ENCODE peak calls at places on chromosome 12, in eight cellular contexts. R is AG04450; F is iPS DF 6.9; D is CD4-positive, alpha-beta memory T cell; T is right cardiac atrium; K is SJSA1; C is lung; G is sigmoid colon. Z is an unnamed sample. For H3K27me3 and H3K9me3, the result is how much of the 10 kb centered on the place peaks cover.

GRCh38 chr12:4227046-4227445 is 46.5 kb upstream of the CCND2 start:
- DNase-seq in D (no peak), C (no peak), K (no peak), G (no peak), T (no peak), F (no peak), R (no peak), Z (no peak)

GRCh38 chr12:18643673-18644072 is 94.1 kb downstream of the PLCZ1 start:
- DNase-seq in R (peak), T (no peak), C (no peak), D (no peak), F (no peak), G (peak), K (no peak), Z (no peak)

GRCh38 chr12:34397591-34398365 is 375.5 kb downstream of the ALG10 start:
- DNase-seq in K (peak), R (no peak), T (peak), F (no peak), C (peak), G (peak), D (no peak), Z (no peak)

GRCh38 chr12:126706300-126706699 is 1560.7 kb upstream of the TMEM132C start:
- DNase-seq in T (no peak), C (no peak), D (no peak), F (no peak), R (no peak), K (no peak), G (no peak), Z (no peak)

GRCh38 chr12:32089156-32089950 is 17.3 kb upstream of the BICD1 start:
- DNase-seq in K (no peak), G (no peak), D (no peak), C (no peak), T (no peak), R (no peak), F (no peak), Z (peak)

GRCh38 chr12:11991604-11992003 is 79.1 kb upstream of the BCL2L14 start:
- DNase-seq in K (no peak), D (no peak), R (no peak), G (no peak), T (no peak), F (no peak), C (no peak), Z (no peak)

GRCh38 chr12:57604454-57605307 is at the start of gene DTX3:
- DNase-seq in F (no peak), K (no peak), T (peak), G (peak), C (no peak), D (no peak), R (no peak), Z (peak)

GRCh38 chr12:79561401-79562132 is 129.2 kb downstream of the PAWR start:
- DNase-seq in D (no peak), T (peak), R (no peak), K (no peak), C (no peak), F (no peak), G (no peak), Z (no peak)

GRCh38 chr12:1633459-1633858 is 4.4 kb downstream of the WNT5B start:
- DNase-seq in G (no peak), R (no peak), F (no peak), C (no peak), T (no peak), D (no peak), K (no peak), Z (no peak)

GRCh38 chr12:119693006-119693405 is 25.1 kb downstream of the PRKAB1 start:
- DNase-seq in K (no peak), D (no peak), F (no peak), T (no peak), R (peak), G (no peak), C (peak), Z (no peak)

GRCh38 chr12:58364389-58365086 is 423.2 kb downstream of the ATP23 start:
- DNase-seq in D (no peak), R (peak), C (no peak), T (no peak), K (peak), F (no peak), G (no peak), Z (no peak)

GRCh38 chr12:49288412-49288853 is 6.5 kb upstream of the PRPH start:
- DNase-seq in G (peak), T (no peak), F (no peak), D (peak), C (no peak), K (no peak), R (no peak), Z (peak)

GRCh38 chr12:47317182-47317915 is 237.6 kb upstream of the AMIGO2 start:
- DNase-seq in G (no peak), R (no peak), D (no peak), C (no peak), T (no peak), K (no peak), F (no peak), Z (no peak)

GRCh38 chr12:31234053-31234835 is 91.7 kb downstream of the SINHCAF start:
- DNase-seq in F (no peak), R (no peak), T (peak), G (no peak), K (peak), D (no peak), C (no peak), Z (no peak)

GRCh38 chr12:89836026-89836425 is 127.4 kb upstream of the ATP2B1 start:
- DNase-seq in R (no peak), D (no peak), T (no peak), F (no peak), C (no peak), G (no peak), K (no peak), Z (no peak)

GRCh38 chr12:109871678-109872314 is 8.5 kb downstream of the GLTP start:
- DNase-seq in K (no peak), R (no peak), F (no peak), D (no peak), C (no peak), T (no peak), G (no peak), Z (no peak)

GRCh38 chr12:7129647-7130536 is at the start of gene CLSTN3:
- DNase-seq in G (peak), K (no peak), R (no peak), D (peak), T (peak), C (peak), F (no peak), Z (peak)

GRCh38 chr12:12954878-12955625 is 3.1 kb upstream of the GPRC5D start:
- DNase-seq in G (no peak), D (no peak), C (no peak), T (no peak), R (no peak), K (no peak), F (no peak), Z (no peak)

GRCh38 chr12:76927170-76927784 is 48.5 kb upstream of the CSRP2 start:
- DNase-seq in K (no peak), C (no peak), G (no peak), R (no peak), D (no peak), F (peak), T (no peak), Z (peak)

GRCh38 chr12:104653730-104654328 is 197.1 kb downstream of the CHST11 start:
- DNase-seq in R (no peak), D (no peak), C (no peak), F (no peak), T (no peak), G (no peak), K (no peak), Z (peak)

GRCh38 chr12:6377667-6377994 is 2.3 kb upstream of the SCNN1A start:
- DNase-seq in D (no peak), C (peak), R (no peak), T (peak), F (no peak), G (peak), K (peak), Z (no peak)

GRCh38 chr12:82688035-82688501 is 1.4 kb downstream of the TMTC2 start:
- DNase-seq in C (no peak), K (no peak), F (no peak), G (no peak), R (no peak), T (no peak), D (no peak), Z (no peak)

DNA sequence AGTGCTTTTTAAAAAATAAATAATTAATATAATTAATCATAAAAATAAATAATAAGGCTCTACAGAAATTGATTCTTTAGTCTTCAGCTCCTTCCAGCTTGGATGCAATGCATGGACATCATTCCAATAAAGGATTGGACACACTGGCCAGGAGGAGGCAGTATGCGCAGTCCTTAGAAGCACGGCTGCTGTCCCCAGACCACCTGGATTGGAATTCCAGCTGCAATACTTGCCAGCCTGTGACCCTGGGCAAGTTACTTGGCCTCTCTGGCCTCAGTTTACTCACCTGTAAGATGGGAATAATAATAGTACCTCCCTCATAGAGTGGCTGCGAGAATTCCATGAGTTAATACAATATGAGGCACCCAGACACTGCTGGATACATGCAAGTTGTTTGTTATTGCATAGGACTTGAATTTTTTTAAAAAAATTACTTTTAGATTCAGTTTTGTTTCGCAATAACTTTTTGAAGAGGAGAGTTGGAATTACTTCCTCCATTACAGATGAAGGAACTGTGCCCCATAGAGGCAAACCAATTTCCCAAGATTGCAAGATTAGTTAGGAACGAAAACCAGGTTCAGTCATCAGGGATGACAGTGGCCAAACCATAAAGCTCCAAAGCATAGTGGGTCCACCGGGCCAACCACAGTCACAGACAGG is 12.2 kb downstream of the RPH3A start:
- DNase-seq in K (no peak), R (no peak), F (no peak), G (no peak), C (no peak), D (no peak), T (no peak), Z (no peak)
- H3K27me3 ChIP-seq in K (under half), R (under half), F (under half), G (under half), C (under half), D (under half), T (under half), Z (half or more)

DNA sequence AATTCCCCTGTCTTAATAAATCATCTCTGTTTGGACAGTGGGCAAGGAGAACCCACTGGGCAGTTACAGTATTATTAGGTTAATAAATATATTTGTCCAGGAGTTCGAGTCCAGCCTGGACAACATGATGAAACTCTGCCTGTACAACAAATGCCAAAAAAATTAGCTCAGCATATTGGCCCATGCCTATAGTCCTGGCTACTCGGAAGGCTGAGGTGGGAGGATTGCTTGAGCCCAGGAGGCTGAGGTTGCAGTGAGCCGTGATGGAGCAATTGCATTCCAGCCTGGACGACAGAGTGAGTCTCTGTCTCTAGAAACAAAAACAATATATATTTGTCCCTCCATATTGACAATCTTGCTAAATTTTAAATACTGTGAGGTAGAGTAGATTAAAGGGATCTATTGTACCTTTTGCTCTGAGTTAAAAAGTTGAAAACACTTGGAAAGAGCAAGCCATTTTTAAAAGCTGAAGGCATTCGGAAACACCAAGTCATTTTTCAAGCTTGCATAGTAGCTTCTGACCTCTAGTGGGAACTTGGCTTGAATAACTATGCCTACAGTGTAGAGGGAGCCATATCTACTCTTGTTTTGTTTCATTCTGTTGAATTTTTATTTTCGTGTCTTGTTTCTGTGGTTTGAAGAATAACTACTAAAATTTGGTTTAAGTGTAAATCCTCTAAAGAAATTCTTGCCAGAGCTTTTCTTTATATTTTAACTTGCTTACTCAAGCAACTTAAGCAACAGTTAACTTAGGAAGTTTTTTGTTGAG is 14.6 kb upstream of the EEA1 start:
- DNase-seq in T (no peak), F (no peak), R (no peak), C (no peak), D (no peak), K (no peak), G (no peak), Z (no peak)
- H3K4me3 ChIP-seq in T (no peak), F (no peak), R (no peak), C (no peak), D (no peak), K (no peak), G (no peak), Z (no peak)

DNA sequence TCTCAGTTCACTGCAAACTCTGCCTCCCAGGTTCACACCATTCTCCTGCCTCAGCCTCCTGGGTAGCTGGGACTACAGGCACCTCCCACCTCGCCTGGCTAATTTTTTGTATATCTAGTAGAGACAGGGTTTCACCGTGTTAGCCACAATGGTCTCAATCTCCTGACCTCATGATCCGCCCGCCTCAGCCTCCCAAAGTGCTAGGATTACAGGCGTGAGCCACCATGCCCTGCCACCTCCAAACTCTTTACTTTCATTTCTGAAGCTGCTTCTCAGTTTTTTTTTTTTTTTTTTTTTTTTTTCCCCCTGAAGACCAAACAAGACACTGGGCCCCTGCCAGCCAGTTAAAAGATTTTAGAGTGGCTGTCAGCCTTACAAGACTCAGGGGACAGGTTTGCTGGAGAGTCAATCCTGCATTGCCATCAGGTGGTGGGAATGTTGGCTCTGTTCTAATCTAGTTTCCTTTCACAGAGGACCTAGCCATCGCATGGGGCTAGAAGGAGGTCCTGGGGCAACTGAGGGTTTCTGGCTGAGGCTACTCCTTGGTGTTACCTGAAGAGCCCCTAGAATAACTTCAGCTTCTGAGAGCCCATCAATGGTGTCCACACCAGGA is 37.4 kb upstream of the HIGD1C start:
- DNase-seq in R (no peak), T (no peak), F (no peak), D (no peak), G (no peak), C (no peak), K (no peak), Z (no peak)
- H3K9me3 ChIP-seq in R (under half), T (under half), F (under half), D (under half), G (under half), C (under half), K (under half), Z (under half)

DNA sequence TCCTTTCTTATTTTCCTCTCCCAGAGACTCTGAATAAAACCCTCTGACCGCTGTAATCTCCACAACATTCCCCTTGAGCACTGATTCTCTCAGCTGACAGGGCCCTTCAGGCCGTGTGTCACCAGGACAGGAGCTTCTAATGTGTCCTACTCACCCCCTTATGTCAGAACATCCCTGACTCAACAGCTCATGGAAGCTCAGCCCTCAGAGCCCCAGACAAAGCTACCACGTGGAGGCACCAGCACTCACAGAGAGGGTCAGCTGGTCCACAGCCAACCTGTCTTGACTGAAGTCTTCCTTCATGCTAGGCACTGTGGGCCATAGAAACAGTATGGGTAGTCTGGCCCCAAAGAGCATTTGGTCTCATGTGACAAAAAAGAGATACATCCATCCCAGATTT is 49.8 kb downstream of the SMUG1 start:
- DNase-seq in D (no peak), K (no peak), C (no peak), T (no peak), F (no peak), G (no peak), R (no peak), Z (peak)
- H3K27me3 ChIP-seq in D (under half), K (under half), C (under half), T (under half), F (under half), G (under half), R (half or more), Z (under half)

DNA sequence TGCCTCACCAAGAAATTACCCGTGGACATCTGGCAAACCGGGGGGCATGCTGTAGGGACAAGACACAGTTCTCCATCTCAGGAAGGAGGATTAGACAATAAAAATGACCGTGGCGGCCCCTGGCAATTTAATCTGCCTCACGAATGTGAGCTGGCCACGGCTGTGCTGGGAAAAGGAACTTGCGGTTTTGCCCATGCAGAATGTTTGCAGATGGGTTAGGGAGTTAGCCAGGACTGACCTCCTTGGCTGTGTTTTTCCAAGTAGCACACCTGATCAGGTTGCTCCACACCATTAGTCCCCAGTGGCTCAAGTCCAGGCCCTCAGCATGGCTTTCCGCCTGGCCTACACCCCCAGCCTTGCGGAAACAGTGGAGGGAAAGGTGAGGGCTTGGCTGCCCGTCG is 20.8 kb downstream of the TPCN1 start:
- DNase-seq in R (no peak), T (no peak), D (no peak), G (no peak), K (peak), F (no peak), C (peak), Z (peak)
- H3K4me3 ChIP-seq in R (no peak), T (no peak), D (no peak), G (no peak), K (no peak), F (no peak), C (no peak), Z (no peak)

GRCh38 chr12:42085596-42085995 is 59.1 kb downstream of the GXYLT1 start:
- DNase-seq in R (no peak), G (no peak), K (no peak), D (no peak), F (no peak), T (no peak), C (no peak), Z (no peak)

GRCh38 chr12:42091769-42092168 is 52.9 kb downstream of the GXYLT1 start:
- DNase-seq in C (no peak), K (no peak), F (no peak), D (no peak), G (no peak), R (no peak), T (no peak), Z (no peak)

GRCh38 chr12:42084522-42084921 is 60.2 kb downstream of the GXYLT1 start:
- DNase-seq in D (no peak), T (no peak), C (no peak), G (no peak), K (no peak), R (no peak), F (no peak), Z (no peak)

GRCh38 chr12:42090899-42091298 is 53.8 kb downstream of the GXYLT1 start:
- DNase-seq in R (peak), T (no peak), F (no peak), K (no peak), C (no peak), D (no peak), G (no peak), Z (no peak)

GRCh38 chr12:42086021-42086420 is 58.7 kb downstream of the GXYLT1 start:
- DNase-seq in F (no peak), C (no peak), K (no peak), R (peak), T (no peak), D (no peak), G (no peak), Z (no peak)
- H3K9me3 ChIP-seq in F (under half), C (under half), K (under half), R (under half), T (under half), D (under half), G (under half), Z (under half)